ENCODE peak calls at places on chromosome 12, in four cellular contexts. F, N, J and Y are unnamed samples.
A peak's percentile ranks its signal among the peaks of the same experiment; 100 is the strongest.

GRCh38 chr12:3097186-3097804 is 20.1 kb downstream of the TSPAN9 start:
- DNase-seq in J (no peak), F (no peak), N (no peak), Y (peak; percentile 90)

GRCh38 chr12:121570467-121571283 is 10.1 kb downstream of the KDM2B start:
- DNase-seq in J (no peak), F (no peak), N (no peak), Y (no peak)

GRCh38 chr12:102765736-102766135 is 151.3 kb downstream of the PAH start:
- DNase-seq in F (no peak), J (peak; percentile 72), N (no peak), Y (no peak)

GRCh38 chr12:89346741-89347324 is 5.5 kb downstream of the DUSP6 start:
- DNase-seq in J (peak; percentile 59), F (peak; percentile 71), N (no peak), Y (no peak)

GRCh38 chr12:1083888-1084262 is 92.9 kb downstream of the ERC1 start:
- DNase-seq in F (no peak), J (no peak), N (peak; percentile 56), Y (peak; percentile 9)

GRCh38 chr12:121455766-121456420 is 56.0 kb downstream of the RNF34 start:
- DNase-seq in N (no peak), F (no peak), J (no peak), Y (no peak)

GRCh38 chr12:104620761-104621531 is 164.2 kb downstream of the CHST11 start:
- DNase-seq in J (no peak), F (no peak), N (no peak), Y (no peak)

GRCh38 chr12:119780786-119781434 is 96.2 kb downstream of the CIT start:
- DNase-seq in J (peak; percentile 15), F (peak; percentile 61), N (peak; percentile 47), Y (no peak)

GRCh38 chr12:12665194-12665593 is 30.8 kb downstream of the GPR19 start:
- DNase-seq in N (no peak), J (no peak), F (no peak), Y (no peak)

GRCh38 chr12:96606646-96607045 is 117.3 kb downstream of the CFAP54 start:
- DNase-seq in F (no peak), N (no peak), J (no peak), Y (no peak)

GRCh38 chr12:78864483-78865296 is at the start of gene SYT1:
- DNase-seq in J (peak; percentile 68), F (peak; percentile 95), N (peak; percentile 48), Y (no peak)

GRCh38 chr12:9066183-9066623 is 49.5 kb downstream of the A2M start:
- DNase-seq in F (no peak), N (no peak), J (no peak), Y (no peak)

GRCh38 chr12:49565119-49565955 is 2.6 kb downstream of the MCRS1 start:
- DNase-seq in N (no peak), J (no peak), F (no peak), Y (no peak)

GRCh38 chr12:108980831-108981618 is 39.8 kb downstream of the SVOP start:
- DNase-seq in F (no peak), J (peak; percentile 5), N (peak; percentile 42), Y (no peak)

GRCh38 chr12:108237272-108237671 is 101.8 kb downstream of the CMKLR1 start:
- DNase-seq in F (no peak), N (peak; percentile 20), J (no peak), Y (no peak)

GRCh38 chr12:79415754-79416435 is 274.9 kb downstream of the PAWR start:
- DNase-seq in J (peak; percentile 10), F (peak; percentile 73), N (peak; percentile 74), Y (no peak)

GRCh38 chr12:123998960-123999359 is 25.9 kb downstream of the ZNF664 start:
- DNase-seq in F (no peak), N (no peak), J (no peak), Y (no peak)

GRCh38 chr12:80053048-80053790 is 46.1 kb upstream of the OTOGL start:
- DNase-seq in J (peak; percentile 93), N (no peak), F (peak; percentile 70), Y (peak; percentile 57)

GRCh38 chr12:18496156-18496555 is 234.8 kb downstream of the PIK3C2G start:
- DNase-seq in J (no peak), F (no peak), N (no peak), Y (no peak)

GRCh38 chr12:87254371-87255030 is 774.7 kb downstream of the C12orf50 start:
- DNase-seq in F (no peak), N (no peak), J (no peak), Y (no peak)

GRCh38 chr12:98725481-98726247 is 80.6 kb downstream of the APAF1 start:
- DNase-seq in N (peak; percentile 68), F (peak; percentile 41), J (peak; percentile 55), Y (no peak)

GRCh38 chr12:113594967-113595366 is 123.3 kb upstream of the LHX5 start:
- DNase-seq in F (no peak), N (no peak), J (no peak), Y (no peak)
- H3K4me3 ChIP-seq in F (no peak overlapping the region), N (no peak overlapping the region), J (no peak overlapping the region), Y (no peak overlapping the region)

DNA sequence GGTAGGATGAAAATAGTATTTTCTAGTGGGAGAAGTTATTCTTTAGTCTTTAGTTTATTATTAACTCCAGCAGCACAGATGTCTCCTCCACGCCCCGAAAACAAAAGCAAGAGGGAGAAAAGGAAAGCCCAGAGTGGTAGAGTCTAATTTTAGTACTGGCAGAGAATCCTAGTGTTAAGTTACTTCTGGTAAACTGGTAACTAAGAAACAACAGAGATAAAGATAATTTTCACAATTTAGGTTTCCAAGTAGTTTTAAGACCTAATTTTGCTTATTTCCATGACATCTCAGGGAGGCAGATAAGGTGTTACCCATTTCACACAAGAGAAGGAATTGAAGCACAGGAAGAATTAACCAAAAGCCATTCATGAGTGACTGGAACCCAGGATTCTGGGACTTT is 16.3 kb downstream of the ATP5MC2 start:
- DNase-seq in N (no peak), J (no peak), F (peak; percentile 5), Y (no peak)
- H3K4me3 ChIP-seq in N (no peak overlapping the region), J (no peak overlapping the region), F (no peak overlapping the region), Y (peak overlapping the region; percentile 49)

GRCh38 chr12:32201096-32201495 is 94.4 kb downstream of the BICD1 start:
- DNase-seq in N (no peak), J (no peak), F (no peak), Y (no peak)

GRCh38 chr12:32197421-32197820 is 90.8 kb downstream of the BICD1 start:
- DNase-seq in J (no peak), N (no peak), F (no peak), Y (no peak)

GRCh38 chr12:32198555-32198954 is 91.9 kb downstream of the BICD1 start:
- DNase-seq in F (peak; percentile 88), N (no peak), J (peak; percentile 32), Y (no peak)

GRCh38 chr12:32191445-32191844 is 84.8 kb downstream of the BICD1 start:
- DNase-seq in F (no peak), N (no peak), J (no peak), Y (no peak)

GRCh38 chr12:32196250-32197198 is 89.9 kb downstream of the BICD1 start:
- DNase-seq in J (no peak), N (no peak), F (no peak), Y (no peak)
- H3K4me3 ChIP-seq in J (no peak overlapping the region), N (no peak overlapping the region), F (no peak overlapping the region), Y (no peak overlapping the region)

GRCh38 chr12:105741786-105742566 is 396.8 kb downstream of the NUAK1 start:
- DNase-seq in J (peak; percentile 85), F (peak; percentile 77), N (no peak), Y (peak; percentile 32)
- H3K4me3 ChIP-seq in J (no peak overlapping the region), F (no peak overlapping the region), N (no peak overlapping the region), Y (peak overlapping the region; percentile 25)

GRCh38 chr12:56103066-56103711 is 1.2 kb upstream of the PA2G4 start:
- DNase-seq in N (no peak), J (no peak), F (no peak), Y (no peak)
- H3K4me3 ChIP-seq in N (peak overlapping the region; percentile 36), J (peak overlapping the region; percentile 81), F (peak overlapping the region; percentile 89), Y (peak overlapping the region; percentile 90)

GRCh38 chr12:131700271-131700670 is 10.6 kb upstream of the SFSWAP start:
- DNase-seq in F (no peak), N (no peak), J (no peak), Y (no peak)
- H3K4me3 ChIP-seq in F (no peak overlapping the region), N (no peak overlapping the region), J (no peak overlapping the region), Y (no peak overlapping the region)

GRCh38 chr12:29104495-29104894 is 44.6 kb upstream of the FAR2 start:
- DNase-seq in N (no peak), F (no peak), J (no peak), Y (no peak)

GRCh38 chr12:29102739-29103138 is 46.3 kb upstream of the FAR2 start:
- DNase-seq in J (no peak), F (no peak), N (no peak), Y (no peak)

DNA sequence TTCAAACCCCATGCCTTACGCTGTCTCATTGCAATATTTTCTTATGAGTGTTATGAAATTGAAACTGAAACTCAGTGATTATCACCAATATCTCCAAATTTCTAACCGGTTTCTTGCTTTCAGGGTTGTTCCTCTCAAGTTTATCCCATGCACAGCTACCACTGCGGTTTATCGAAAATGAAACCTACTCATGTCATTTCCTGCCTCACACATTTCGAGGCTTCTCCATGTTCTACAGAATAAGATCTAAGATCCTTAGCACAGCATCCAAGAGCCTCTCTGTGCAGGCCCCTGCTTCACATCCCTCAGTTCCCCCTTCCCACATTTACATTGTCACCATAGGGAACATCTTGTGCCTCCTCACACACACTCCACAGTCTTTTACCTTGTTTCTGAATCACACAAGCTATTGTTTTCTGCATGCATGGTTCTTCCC is 45.5 kb upstream of the FAR2 start:
- DNase-seq in F (no peak), N (no peak), J (no peak), Y (no peak)
- H3K4me3 ChIP-seq in F (no peak overlapping the region), N (no peak overlapping the region), J (no peak overlapping the region), Y (peak overlapping the region; percentile 28)

DNA sequence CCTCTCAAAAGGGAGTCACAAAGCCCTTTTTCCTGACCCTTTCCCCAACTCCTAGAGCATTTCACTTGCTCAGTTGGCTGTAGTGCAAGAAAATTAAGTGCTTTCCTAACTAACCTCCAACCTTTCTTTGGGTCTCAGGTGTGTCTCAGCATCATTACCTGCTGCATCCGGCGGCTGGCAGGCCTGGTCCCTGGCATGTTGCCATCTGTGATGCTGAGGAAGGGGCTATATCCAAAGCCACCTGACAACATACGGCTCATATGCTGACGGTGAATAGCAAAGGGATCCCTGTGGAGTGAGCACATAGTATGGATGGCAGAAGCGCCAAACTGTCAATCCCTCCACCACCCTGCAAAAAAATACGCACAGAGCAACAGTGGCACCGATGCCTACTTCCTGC is 1.2 kb downstream of the MLF2 start:
- DNase-seq in F (no peak), N (no peak), J (no peak), Y (no peak)
- H3K4me3 ChIP-seq in F (peak overlapping the region; percentile 81), N (peak overlapping the region; percentile 97), J (peak overlapping the region; percentile 97), Y (peak overlapping the region; percentile 98)

DNA sequence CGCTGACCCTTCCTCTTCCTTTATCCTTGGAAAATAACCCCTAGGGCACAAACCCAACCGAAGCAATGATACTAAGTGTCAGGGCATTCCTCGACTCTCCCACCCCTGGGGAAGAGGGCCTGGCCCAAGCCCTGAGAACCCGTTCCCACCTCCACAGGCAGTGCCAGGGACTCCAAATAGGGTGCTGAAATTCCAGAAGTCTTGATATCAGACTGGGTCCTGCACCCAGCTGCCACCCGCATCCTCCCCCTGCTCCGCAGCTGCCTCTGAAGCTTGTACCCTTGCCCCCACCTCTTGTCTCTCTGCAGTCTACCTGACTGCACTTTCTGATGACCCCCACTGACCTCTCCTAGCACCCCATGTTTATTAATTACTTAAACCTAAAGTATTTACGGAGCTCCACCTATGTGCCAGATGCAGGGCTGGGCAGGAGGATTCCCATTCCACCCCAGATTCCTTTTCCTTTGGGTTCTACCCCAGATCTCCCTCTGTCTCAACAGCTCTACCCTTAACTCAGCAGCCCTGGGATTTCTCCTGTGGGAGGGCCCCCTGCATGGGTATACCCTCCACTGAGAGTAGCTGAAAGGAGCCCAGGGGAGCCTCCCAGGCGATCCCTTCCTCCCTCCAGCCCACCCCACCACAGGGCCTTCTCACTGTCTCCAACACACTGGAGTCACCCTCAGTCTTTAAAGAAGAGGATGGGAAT is 4.1 kb upstream of the KRT18 start:
- DNase-seq in J (no peak), N (no peak), F (no peak), Y (no peak)
- H3K4me3 ChIP-seq in J (no peak overlapping the region), N (no peak overlapping the region), F (no peak overlapping the region), Y (no peak overlapping the region)